ENCODE peak calls at places on chromosome 1, in seven cellular contexts. M is heart right ventricle, U is coronary artery, L is H1, H is ovary, O is AG04450, X is brain microvascular endothelial cell. F is an unnamed sample.

GRCh38 chr1:153506831-153507413 is 28.9 kb downstream of the S100A6 start:
- DNase-seq in U (peak), X (peak), O (peak), M (peak), H (peak), L (no peak), F (no peak)

GRCh38 chr1:43844114-43844513 is 89.5 kb upstream of the ARTN start:
- DNase-seq in L (no peak), H (no peak), M (no peak), X (no peak), O (no peak), U (no peak), F (no peak)

GRCh38 chr1:112937070-112937469 is 18.9 kb downstream of the SLC16A1 start:
- DNase-seq in O (no peak), L (no peak), X (no peak), M (no peak), U (no peak), H (no peak), F (no peak)

GRCh38 chr1:246788895-246789338 is 64.7 kb downstream of the SCCPDH start:
- DNase-seq in L (no peak), U (no peak), M (no peak), O (no peak), X (no peak), H (peak), F (no peak)

GRCh38 chr1:227898502-227899140 is 49.1 kb downstream of the WNT9A start:
- DNase-seq in O (no peak), U (peak), X (no peak), L (no peak), H (peak), M (no peak), F (no peak)

GRCh38 chr1:41122148-41122547 is 100.6 kb upstream of the SLFNL1 start:
- DNase-seq in M (no peak), X (no peak), H (no peak), L (no peak), O (no peak), U (no peak), F (no peak)

GRCh38 chr1:214310777-214311690 is 30.1 kb downstream of the SMYD2 start:
- DNase-seq in H (no peak), M (no peak), U (no peak), O (no peak), L (no peak), X (no peak), F (peak)

GRCh38 chr1:99820546-99820945 is 29.6 kb upstream of the AGL start:
- DNase-seq in O (no peak), U (no peak), X (no peak), M (no peak), H (no peak), L (no peak), F (peak)

GRCh38 chr1:54951810-54952226 is 28.6 kb upstream of the TMEM61 start:
- DNase-seq in L (no peak), M (no peak), H (no peak), O (no peak), X (no peak), U (no peak), F (no peak)

GRCh38 chr1:220956861-220957605 is 77.8 kb downstream of the HLX start:
- DNase-seq in H (no peak), M (no peak), L (no peak), O (peak), X (peak), U (peak), F (no peak)

GRCh38 chr1:149936992-149937705 is 470 bp upstream of the MTMR11 start:
- DNase-seq in U (no peak), O (no peak), X (no peak), L (no peak), H (no peak), M (no peak), F (no peak)

GRCh38 chr1:80450711-80451110 is 1350.0 kb upstream of the ADGRL2 start:
- DNase-seq in X (no peak), H (no peak), M (no peak), O (no peak), U (no peak), L (no peak), F (no peak)

GRCh38 chr1:168879906-168880734 is 151.1 kb upstream of the DPT start:
- DNase-seq in X (no peak), H (peak), L (no peak), O (no peak), U (no peak), M (peak), F (no peak)

GRCh38 chr1:218874313-218874712 is 299.4 kb upstream of the LYPLAL1 start:
- DNase-seq in U (no peak), H (no peak), L (no peak), O (peak), M (no peak), X (peak), F (no peak)

GRCh38 chr1:55262822-55263221 is 47.7 kb upstream of the USP24 start:
- DNase-seq in L (no peak), U (no peak), O (no peak), H (no peak), M (no peak), X (peak), F (no peak)

GRCh38 chr1:179021873-179022272 is 3.8 kb upstream of the FAM20B start:
- DNase-seq in U (no peak), M (no peak), X (peak), H (no peak), L (no peak), O (no peak), F (no peak)

GRCh38 chr1:89959719-89960118 is 35.2 kb upstream of the ZNF326 start:
- DNase-seq in H (no peak), O (no peak), L (no peak), X (no peak), M (no peak), U (no peak), F (no peak)

DNA sequence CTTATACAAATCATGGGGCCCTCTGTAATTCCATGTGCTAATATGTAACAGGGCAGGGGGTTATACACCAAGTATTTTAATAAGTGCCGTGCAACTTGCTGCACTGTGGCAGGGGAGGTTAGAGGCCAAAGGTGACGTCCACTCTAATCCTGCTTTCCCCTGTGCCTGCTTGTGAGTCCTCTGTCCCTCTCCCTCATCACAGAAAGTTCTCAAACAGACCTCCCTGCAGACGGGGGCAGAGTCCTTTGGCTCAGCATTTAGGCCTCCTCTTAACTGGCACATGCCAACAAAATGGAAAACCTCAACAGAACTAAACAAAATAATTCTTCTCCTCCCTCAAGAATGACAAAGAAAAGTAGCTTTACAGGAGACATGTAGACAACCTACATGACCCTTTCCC is 2.9 kb downstream of the RXRG start:
- DNase-seq in M (no peak), H (no peak), O (no peak), U (no peak), L (no peak), X (no peak), F (no peak)
- H3K27ac ChIP-seq in M (no peak), H (no peak), O (no peak), U (no peak), L (no peak), X (no peak), F (no peak)

GRCh38 chr1:224333309-224333926 is 3.4 kb upstream of the NVL start:
- DNase-seq in X (no peak), L (no peak), O (no peak), H (no peak), M (no peak), U (no peak), F (peak)
- H3K4me3 ChIP-seq in X (no peak), L (no peak), O (no peak), H (no peak), M (no peak), U (no peak), F (no peak)

DNA sequence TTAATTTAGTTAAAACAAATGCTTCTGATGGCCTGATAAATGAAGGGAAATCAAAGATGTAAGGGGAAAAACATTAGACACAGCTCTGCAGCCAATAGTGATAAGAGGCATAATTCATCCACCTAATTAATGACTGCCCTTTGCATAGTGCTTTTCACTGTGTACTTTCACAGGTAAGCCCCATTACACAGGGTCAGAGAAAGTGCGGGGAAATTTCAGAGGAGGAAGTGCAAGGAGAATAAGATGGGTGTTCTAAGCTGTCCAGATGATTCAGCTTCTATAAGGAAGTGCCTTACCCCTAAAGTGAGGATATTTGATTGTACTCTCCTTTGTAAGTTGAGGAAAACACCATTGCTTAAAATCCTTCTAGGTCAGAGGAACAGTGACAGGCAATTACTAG is 88.0 kb downstream of the NR5A2 start:
- DNase-seq in O (no peak), X (no peak), U (no peak), M (no peak), L (no peak), H (no peak), F (no peak)
- H3K27ac ChIP-seq in O (no peak), X (no peak), U (no peak), M (no peak), L (no peak), H (no peak), F (no peak)

GRCh38 chr1:16980473-16981268 is at the start of gene MFAP2:
- DNase-seq in M (no peak), O (no peak), L (no peak), U (no peak), X (no peak), H (peak), F (no peak)
- H3K4me3 ChIP-seq in M (peak), O (peak), L (peak), U (peak), X (peak), H (peak), F (no peak)

DNA sequence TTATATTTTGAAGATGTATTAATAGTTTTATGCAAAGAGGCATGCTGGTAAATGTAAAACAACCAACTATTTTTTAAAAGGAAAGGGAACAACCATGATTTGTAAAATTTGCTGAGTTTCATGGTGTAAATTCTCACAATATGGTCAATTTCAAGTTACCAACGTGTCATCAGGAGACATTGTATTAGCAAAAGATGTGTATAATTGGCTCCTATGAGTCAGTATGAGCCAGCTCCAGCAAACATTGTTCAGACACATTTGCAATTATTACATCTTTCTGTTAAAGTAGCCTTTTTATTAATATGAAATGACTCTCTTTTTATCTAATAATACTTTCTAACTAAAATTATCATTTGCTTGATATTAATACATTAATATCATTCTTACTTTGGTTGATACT is 15.3 kb downstream of the CFH start:
- DNase-seq in L (no peak), M (no peak), X (no peak), O (no peak), H (no peak), U (no peak), F (no peak)
- H3K27ac ChIP-seq in L (no peak), M (no peak), X (no peak), O (no peak), H (no peak), U (no peak), F (no peak)

GRCh38 chr1:204293605-204294365 is 65.9 kb downstream of the PLEKHA6 start:
- DNase-seq in H (no peak), X (no peak), L (no peak), O (no peak), M (no peak), U (no peak), F (no peak)
- H3K4me3 ChIP-seq in H (no peak), X (no peak), L (no peak), O (peak), M (no peak), U (no peak), F (no peak)

GRCh38 chr1:22895357-22895756 is 77.3 kb downstream of the LACTBL1 start:
- DNase-seq in U (no peak), L (no peak), M (no peak), O (no peak), H (no peak), X (no peak), F (no peak)

GRCh38 chr1:22896184-22896583 is 76.5 kb downstream of the LACTBL1 start:
- DNase-seq in O (no peak), U (no peak), H (no peak), X (no peak), M (no peak), L (no peak), F (no peak)

GRCh38 chr1:22903113-22903512 is 69.6 kb downstream of the LACTBL1 start:
- DNase-seq in U (no peak), M (no peak), H (no peak), O (no peak), L (no peak), X (no peak), F (no peak)

DNA sequence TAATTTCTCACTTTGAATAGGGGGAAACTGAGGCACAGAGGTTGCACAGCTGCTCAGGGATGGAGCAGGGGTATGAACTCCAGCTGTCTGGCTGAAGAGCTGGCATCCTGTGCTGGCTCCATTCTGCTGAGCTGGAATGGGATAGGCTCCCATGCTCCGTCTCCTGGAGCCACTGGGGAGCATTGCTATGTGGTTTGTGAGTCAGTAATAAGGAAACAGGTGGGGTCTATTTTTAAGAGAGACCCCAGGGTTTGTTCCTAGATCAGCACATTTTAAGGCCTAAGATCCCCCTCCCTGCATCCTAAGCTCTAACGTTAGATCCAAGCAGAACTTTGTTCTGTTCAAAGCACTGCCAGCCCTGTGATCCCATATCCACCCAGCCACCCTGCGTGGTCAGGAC is 72.2 kb downstream of the LACTBL1 start:
- DNase-seq in M (no peak), X (no peak), U (no peak), H (no peak), L (no peak), O (no peak), F (no peak)
- H3K27ac ChIP-seq in M (no peak), X (no peak), U (no peak), H (no peak), L (no peak), O (no peak), F (no peak)

DNA sequence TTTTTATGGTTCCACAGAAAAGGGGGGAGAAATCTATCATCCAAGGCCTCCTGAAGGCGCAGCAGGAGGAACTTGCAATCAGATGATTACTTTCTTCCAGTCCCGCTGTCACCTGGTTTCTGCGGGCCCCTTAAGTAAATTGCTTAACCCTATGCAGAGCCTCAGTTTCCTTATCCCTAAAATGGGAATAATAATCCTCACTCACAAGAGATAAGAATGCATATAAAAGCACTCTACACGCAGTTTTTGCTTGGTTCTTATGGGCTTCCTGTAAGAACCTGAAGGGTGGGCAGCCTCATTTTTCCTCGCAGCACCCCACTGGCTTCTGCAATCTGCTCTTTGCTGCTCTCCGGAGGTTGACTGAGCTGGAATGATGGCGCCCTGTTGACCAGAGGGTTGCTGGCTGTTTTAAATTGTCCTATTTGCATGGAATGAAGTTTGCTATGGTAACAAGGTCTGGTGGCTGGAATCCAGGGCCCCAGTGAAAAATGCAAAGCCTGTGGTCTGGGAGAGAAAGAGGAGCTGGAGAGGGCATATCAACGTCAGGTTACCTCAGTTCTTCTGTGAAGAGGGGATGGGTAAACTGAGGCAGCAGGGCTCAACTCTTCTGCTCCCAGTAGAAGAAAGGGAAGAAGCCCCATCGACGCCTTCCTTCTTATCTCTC is 1.0 kb upstream of the KAZN start:
- DNase-seq in L (no peak), O (no peak), U (no peak), H (no peak), X (no peak), M (no peak), F (no peak)
- H3K4me3 ChIP-seq in L (peak), O (no peak), U (peak), H (no peak), X (no peak), M (no peak), F (no peak)